ENCODE peak calls at places on chromosome X, in nine cellular contexts. T, U, C, B, L, J, N, X and K are unnamed samples.

GRCh38 chrX:123846598-123847038 is 13.2 kb upstream of the XIAP start:
- DNase-seq in L (no peak), C (no peak), X (no peak), J (no peak), B (peak; percentile 39), U (no peak), T (no peak), N (no peak), K (peak; percentile 69)

GRCh38 chrX:119647552-119648420 is 41.6 kb upstream of the NKRF start:
- DNase-seq in B (no peak), N (no peak), J (no peak), T (no peak), L (no peak), X (no peak), U (peak; percentile 34), C (no peak), K (no peak)

GRCh38 chrX:111886678-111887077 is 10.7 kb downstream of the TRPC5OS start:
- DNase-seq in U (no peak), J (no peak), L (no peak), B (no peak), N (no peak), C (no peak), T (no peak), X (no peak), K (no peak)

GRCh38 chrX:427812-428725 is 41.4 kb upstream of the PPP2R3B start:
- DNase-seq in N (no peak), X (no peak), J (no peak), C (no peak), L (no peak), T (peak; percentile 48), B (peak; percentile 17), U (no peak), K (no peak)

GRCh38 chrX:152936306-152936705 is 38.4 kb downstream of the ZNF185 start:
- DNase-seq in L (no peak), N (no peak), J (no peak), U (no peak), X (no peak), T (no peak), C (no peak), B (no peak), K (no peak)

GRCh38 chrX:13937370-13938052 is 92.2 kb downstream of the GEMIN8 start:
- DNase-seq in N (no peak), U (no peak), L (no peak), X (no peak), J (no peak), B (peak; percentile 20), T (peak; percentile 23), C (no peak), K (peak; percentile 35)

GRCh38 chrX:68048774-68049173 is 384.5 kb downstream of the OPHN1 start:
- DNase-seq in C (no peak), J (no peak), T (no peak), L (no peak), U (no peak), B (no peak), N (no peak), X (no peak), K (no peak)

GRCh38 chrX:106159861-106160282 is 8.2 kb upstream of the PWWP3B start:
- DNase-seq in C (no peak), L (no peak), N (no peak), J (no peak), T (no peak), U (no peak), B (no peak), X (no peak), K (no peak)

GRCh38 chrX:13064599-13065143 is 20.3 kb upstream of the FAM9C start:
- DNase-seq in J (no peak), B (peak; percentile 77), T (no peak), L (no peak), X (no peak), C (peak; percentile 17), N (peak; percentile 4), U (no peak), K (peak; percentile 90)

GRCh38 chrX:79366888-79367749 is at the start of gene ITM2A:
- DNase-seq in U (peak; percentile 42), T (no peak), B (peak; percentile 7), X (no peak), C (peak; percentile 13), N (no peak), J (peak; percentile 3), L (no peak), K (no peak)

GRCh38 chrX:84219551-84219950 is 31.6 kb upstream of the RPS6KA6 start:
- DNase-seq in L (no peak), J (no peak), U (no peak), N (no peak), T (no peak), B (no peak), X (no peak), C (no peak), K (peak; percentile 6)

GRCh38 chrX:148854351-148854750 is 353.9 kb downstream of the AFF2 start:
- DNase-seq in X (no peak), J (no peak), L (no peak), N (no peak), C (no peak), U (no peak), T (no peak), B (no peak), K (no peak)

GRCh38 chrX:39174761-39175417 is 373.6 kb downstream of the MID1IP1 start:
- DNase-seq in T (no peak), N (no peak), J (no peak), U (peak; percentile 21), C (peak; percentile 26), B (no peak), X (peak; percentile 54), L (no peak), K (no peak)

GRCh38 chrX:124215786-124216185 is 116.7 kb upstream of the TEX13D start:
- DNase-seq in C (no peak), U (no peak), L (no peak), B (no peak), N (no peak), J (no peak), X (no peak), T (no peak), K (no peak)

GRCh38 chrX:136880003-136880451 is 498 bp downstream of the RBMX start:
- DNase-seq in T (no peak), J (no peak), C (peak; percentile 11), L (no peak), N (no peak), U (peak; percentile 14), X (no peak), B (peak; percentile 11), K (no peak)

GRCh38 chrX:27728291-27728690 is 79.5 kb upstream of the MAGEB10 start:
- DNase-seq in B (peak; percentile 72), X (no peak), J (no peak), U (no peak), C (no peak), T (no peak), L (no peak), N (no peak), K (peak; percentile 2)

GRCh38 chrX:39898147-39898546 is 199.6 kb downstream of the BCOR start:
- DNase-seq in U (no peak), N (no peak), C (no peak), B (no peak), L (no peak), J (no peak), T (no peak), X (no peak), K (no peak)

GRCh38 chrX:139642241-139642927 is 65.6 kb downstream of the MCF2 start:
- DNase-seq in J (no peak), N (no peak), X (no peak), L (no peak), B (no peak), U (no peak), C (no peak), T (no peak), K (peak; percentile 15)

GRCh38 chrX:124190440-124190839 is 142.0 kb upstream of the TEX13D start:
- DNase-seq in C (no peak), J (no peak), U (no peak), X (no peak), T (no peak), N (no peak), B (no peak), L (no peak), K (no peak)